ENCODE peak calls at places on chromosomes 3 and 15, in five cellular contexts. T is sigmoid colon, H is heart left ventricle, C is GM12891, A is body of pancreas. B is an unnamed sample.

GRCh38 chr3:72288955-72289707 is 504.2 kb upstream of the PROK2 start:
- DNase-seq in H (peak; percentile 32), C (peak; percentile 39), A (peak; percentile 31), T (peak; percentile 70), B (no peak)

GRCh38 chr15:57036352-57036751 is 117.9 kb downstream of the TCF12 start:
- DNase-seq in A (no peak), H (no peak), C (no peak), T (no peak), B (no peak)

GRCh38 chr3:99499235-99499798 is 139.1 kb upstream of the COL8A1 start:
- DNase-seq in H (peak; percentile 40), A (peak; percentile 11), T (no peak), C (no peak), B (no peak)

GRCh38 chr3:30231277-30232141 is 374.9 kb upstream of the TGFBR2 start:
- DNase-seq in H (no peak), C (no peak), A (no peak), T (no peak), B (no peak)

GRCh38 chr15:31302029-31302657 is 24.5 kb upstream of the KLF13 start:
- DNase-seq in C (no peak), A (no peak), T (peak; percentile 52), H (no peak), B (no peak)

GRCh38 chr3:159417761-159418160 is 570.9 kb upstream of the IL12A start:
- DNase-seq in T (no peak), C (no peak), H (no peak), A (no peak), B (peak; percentile 7)

GRCh38 chr3:122415762-122416654 is at the start of gene WDR5B:
- DNase-seq in H (peak; percentile 98), C (peak; percentile 65), A (peak; percentile 99), T (peak; percentile 99), B (peak; percentile 77)

GRCh38 chr3:32901005-32901932 is 50.2 kb upstream of the CCR4 start:
- DNase-seq in C (no peak), T (no peak), A (no peak), H (no peak), B (no peak)

GRCh38 chr15:41666353-41666920 is 6.2 kb downstream of the MGA start:
- DNase-seq in C (no peak), T (no peak), H (no peak), A (no peak), B (no peak)

GRCh38 chr15:33296856-33297255 is 13.9 kb upstream of the RYR3 start:
- DNase-seq in A (no peak), T (no peak), C (no peak), H (no peak), B (no peak)

GRCh38 chr3:120793601-120794000 is 51.1 kb downstream of the GTF2E1 start:
- DNase-seq in C (no peak), T (no peak), A (no peak), H (no peak), B (no peak)

GRCh38 chr3:112582242-112582874 is 20.5 kb downstream of the SLC35A5 start:
- DNase-seq in T (no peak), A (peak; percentile 12), C (no peak), H (no peak), B (no peak)

GRCh38 chr15:29430124-29430523 is 160.5 kb upstream of the NSMCE3 start:
- DNase-seq in C (no peak), T (no peak), H (no peak), A (no peak), B (no peak)

GRCh38 chr15:88243895-88244787 is 12.4 kb downstream of the NTRK3 start:
- DNase-seq in T (no peak), A (peak; percentile 12), H (no peak), C (peak; percentile 48), B (peak; percentile 27)

DNA sequence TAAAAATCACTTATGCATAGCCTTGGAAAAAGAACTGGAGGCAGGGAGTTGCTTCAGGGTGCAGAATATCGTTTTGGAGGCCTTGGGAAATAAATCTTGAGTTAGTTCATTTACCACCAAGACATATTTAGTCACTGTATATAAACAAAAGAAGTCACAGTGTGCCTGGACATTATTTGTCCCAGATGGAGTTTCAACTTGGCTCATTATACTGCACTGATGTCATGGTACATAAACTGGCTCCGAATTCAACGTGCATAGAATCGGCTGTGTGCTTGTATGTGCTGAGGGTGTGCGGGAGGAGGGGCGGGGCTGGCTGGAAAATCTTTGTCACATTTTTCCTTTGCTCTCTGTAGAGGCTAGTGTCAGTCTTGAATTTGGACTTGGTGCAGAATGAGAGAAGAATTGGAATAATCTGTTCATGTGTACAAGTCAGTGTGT is 86.6 kb downstream of the FNDC3B start:
- DNase-seq in A (peak; percentile 76), C (no peak), H (peak; percentile 75), T (peak; percentile 93), B (no peak)
- TF ChIP-seq POLR2A in A (no peak), C (no peak), H (no peak), T (no peak), B (no peak)

GRCh38 chr3:10248984-10249748 is 907 bp downstream of the TATDN2 start:
- DNase-seq in H (peak; percentile 47), A (peak; percentile 24), T (peak; percentile 77), C (peak; percentile 36), B (peak; percentile 41)
- TF ChIP-seq POLR2A in H (no peak), A (no peak), T (no peak), C (no peak), B (peak; percentile 33)

GRCh38 chr3:184315506-184315867 is 1.1 kb downstream of the EIF4G1 start:
- DNase-seq in T (no peak), A (no peak), H (no peak), C (no peak), B (no peak)
- TF ChIP-seq POLR2A in T (no peak), A (no peak), H (no peak), C (no peak), B (no peak)

DNA sequence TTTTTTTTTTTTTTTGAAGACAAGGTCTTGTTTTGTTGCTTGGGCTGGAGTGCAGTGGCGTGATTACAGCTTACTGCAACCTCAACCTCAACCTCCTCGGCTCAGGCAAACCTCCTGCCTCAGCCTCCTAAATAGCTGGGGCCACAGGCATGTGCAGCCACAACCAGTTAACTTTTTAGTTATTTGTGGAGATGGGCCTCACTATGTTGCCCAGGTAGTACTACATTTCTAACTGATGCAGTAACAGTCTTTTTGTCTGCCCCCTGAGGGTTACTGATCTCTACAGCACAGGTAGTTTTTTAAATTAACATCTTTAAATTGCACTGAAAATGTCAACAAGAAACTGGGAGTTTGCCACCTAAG is 3.4 kb upstream of the LMLN start:
- DNase-seq in A (no peak), C (no peak), T (no peak), H (no peak), B (no peak)
- TF ChIP-seq POLR2A in A (no peak), C (peak; percentile 28), T (no peak), H (no peak), B (no peak)

GRCh38 chr3:143697975-143698374 is 150.3 kb downstream of the SLC9A9 start:
- DNase-seq in H (no peak), C (no peak), A (no peak), T (no peak), B (no peak)

GRCh38 chr3:143700431-143700975 is 147.8 kb downstream of the SLC9A9 start:
- DNase-seq in T (no peak), A (no peak), C (no peak), H (no peak), B (no peak)

GRCh38 chr3:143693506-143693905 is 154.8 kb downstream of the SLC9A9 start:
- DNase-seq in T (no peak), H (no peak), A (no peak), C (no peak), B (no peak)

DNA sequence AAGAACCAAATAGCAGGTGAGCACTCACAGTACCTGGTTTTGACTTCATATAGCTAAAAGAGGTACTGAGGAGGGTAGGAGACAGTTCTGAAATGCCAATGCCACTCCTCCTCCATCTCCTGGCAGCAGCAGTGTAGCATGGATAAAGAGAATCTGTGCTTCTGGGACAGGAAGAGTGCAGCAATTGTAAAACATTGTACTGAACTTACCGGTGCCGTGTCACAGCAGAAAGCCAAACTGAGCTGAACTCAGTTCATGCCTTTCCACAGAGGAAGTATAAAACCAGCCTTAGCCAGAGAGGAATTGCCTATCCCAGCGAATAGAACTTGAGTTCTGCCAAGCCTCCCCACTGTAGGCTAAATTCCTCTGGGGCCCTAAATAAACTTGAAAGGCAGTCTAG is 148.9 kb downstream of the SLC9A9 start:
- DNase-seq in C (no peak), A (no peak), H (no peak), T (no peak), B (no peak)
- TF ChIP-seq POLR2A in C (no peak), A (no peak), H (no peak), T (no peak), B (no peak)

GRCh38 chr3:4978259-4978965 is 825 bp upstream of the BHLHE40 start:
- DNase-seq in T (peak; percentile 99), H (peak; percentile 99), A (peak; percentile 97), C (peak; percentile 56), B (peak; percentile 65)
- TF ChIP-seq POLR2A in T (peak; percentile 45), H (no peak), A (peak; percentile 94), C (peak; percentile 61), B (peak; percentile 78)

GRCh38 chr15:50814634-50815033 is 49.1 kb upstream of the SPPL2A start:
- DNase-seq in T (no peak), A (no peak), H (no peak), C (no peak), B (no peak)

GRCh38 chr15:50813089-50813488 is 47.6 kb upstream of the SPPL2A start:
- DNase-seq in T (no peak), C (no peak), H (no peak), A (no peak), B (no peak)

GRCh38 chr15:50810128-50810527 is 44.6 kb upstream of the SPPL2A start:
- DNase-seq in A (no peak), T (no peak), C (no peak), H (no peak), B (no peak)

GRCh38 chr15:50816191-50816590 is 50.7 kb upstream of the SPPL2A start:
- DNase-seq in H (no peak), T (no peak), C (no peak), A (peak; percentile 19), B (no peak)

GRCh38 chr15:50813865-50814264 is 48.4 kb upstream of the SPPL2A start:
- DNase-seq in C (no peak), H (no peak), T (no peak), A (no peak), B (no peak)
- TF ChIP-seq POLR2A in C (no peak), H (no peak), T (no peak), A (no peak), B (no peak)

GRCh38 chr15:40081691-40082194 is 26.9 kb downstream of the BMF start:
- DNase-seq in C (no peak), T (peak; percentile 86), H (peak; percentile 77), A (peak; percentile 87), B (peak; percentile 64)
- TF ChIP-seq POLR2A in C (no peak), T (no peak), H (no peak), A (peak; percentile 6), B (no peak)